ENCODE peak calls at places on chromosome 22, in nine cellular contexts. One of them, this sample, is unnamed.

GRCh38 chr22:43159484-43160178 is 8.3 kb downstream of the TSPO start:
- DNase-seq in fibroblast of lung: no peak
- DNase-seq in sigmoid colon: no peak
- DNase-seq in mammary epithelial cell: no peak
- DNase-seq in GM12878: no peak
- DNase-seq in tibial nerve: no peak
- DNase-seq in GM23338: peak
- DNase-seq in esophagus squamous epithelium: no peak
- DNase-seq in A549: peak
- DNase-seq in this sample: no peak

GRCh38 chr22:22181515-22181959 is 63.0 kb upstream of the VPREB1 start:
- DNase-seq in fibroblast of lung: no peak
- DNase-seq in sigmoid colon: no peak
- DNase-seq in mammary epithelial cell: no peak
- DNase-seq in GM12878: no peak
- DNase-seq in tibial nerve: no peak
- DNase-seq in GM23338: no peak
- DNase-seq in esophagus squamous epithelium: no peak
- DNase-seq in A549: peak
- DNase-seq in this sample: no peak

GRCh38 chr22:30288414-30289125 is 735 bp downstream of the CASTOR1 start:
- DNase-seq in fibroblast of lung: no peak
- DNase-seq in sigmoid colon: peak
- DNase-seq in mammary epithelial cell: no peak
- DNase-seq in GM12878: no peak
- DNase-seq in tibial nerve: no peak
- DNase-seq in GM23338: no peak
- DNase-seq in esophagus squamous epithelium: no peak
- DNase-seq in A549: peak
- DNase-seq in this sample: no peak

GRCh38 chr22:21446827-21447690 is 20.1 kb upstream of the TMEM191C start:
- DNase-seq in fibroblast of lung: no peak
- DNase-seq in sigmoid colon: peak
- DNase-seq in mammary epithelial cell: no peak
- DNase-seq in GM12878: no peak
- DNase-seq in tibial nerve: no peak
- DNase-seq in GM23338: no peak
- DNase-seq in esophagus squamous epithelium: no peak
- DNase-seq in A549: no peak
- DNase-seq in this sample: no peak

GRCh38 chr22:16838073-16838472 is 12.9 kb upstream of the XKR3 start:
- DNase-seq in fibroblast of lung: no peak
- DNase-seq in sigmoid colon: no peak
- DNase-seq in mammary epithelial cell: no peak
- DNase-seq in GM12878: no peak
- DNase-seq in tibial nerve: no peak
- DNase-seq in GM23338: no peak
- DNase-seq in esophagus squamous epithelium: no peak
- DNase-seq in A549: no peak
- DNase-seq in this sample: no peak

GRCh38 chr22:48097723-48098122 is 1335.3 kb downstream of the TBC1D22A start:
- DNase-seq in fibroblast of lung: no peak
- DNase-seq in sigmoid colon: no peak
- DNase-seq in mammary epithelial cell: no peak
- DNase-seq in GM12878: no peak
- DNase-seq in tibial nerve: no peak
- DNase-seq in GM23338: no peak
- DNase-seq in esophagus squamous epithelium: no peak
- DNase-seq in A549: no peak
- DNase-seq in this sample: no peak

GRCh38 chr22:37431811-37432707 is 4.8 kb upstream of the ELFN2 start:
- DNase-seq in fibroblast of lung: peak
- DNase-seq in sigmoid colon: no peak
- DNase-seq in mammary epithelial cell: peak
- DNase-seq in GM12878: no peak
- DNase-seq in tibial nerve: no peak
- DNase-seq in GM23338: no peak
- DNase-seq in esophagus squamous epithelium: no peak
- DNase-seq in A549: peak
- DNase-seq in this sample: peak

GRCh38 chr22:41963453-41964105 is 5.7 kb upstream of the SEPTIN3 start:
- DNase-seq in fibroblast of lung: peak
- DNase-seq in sigmoid colon: no peak
- DNase-seq in mammary epithelial cell: no peak
- DNase-seq in GM12878: no peak
- DNase-seq in tibial nerve: peak
- DNase-seq in GM23338: no peak
- DNase-seq in esophagus squamous epithelium: no peak
- DNase-seq in A549: no peak
- DNase-seq in this sample: no peak

GRCh38 chr22:25062378-25063095 is 110.0 kb downstream of the KIAA1671 start:
- DNase-seq in fibroblast of lung: no peak
- DNase-seq in sigmoid colon: no peak
- DNase-seq in mammary epithelial cell: no peak
- DNase-seq in GM12878: no peak
- DNase-seq in tibial nerve: no peak
- DNase-seq in GM23338: no peak
- DNase-seq in esophagus squamous epithelium: no peak
- DNase-seq in A549: no peak
- DNase-seq in this sample: no peak

GRCh38 chr22:23175817-23176644 is 4.3 kb upstream of the BCR start:
- DNase-seq in fibroblast of lung: no peak
- DNase-seq in sigmoid colon: no peak
- DNase-seq in mammary epithelial cell: no peak
- DNase-seq in GM12878: no peak
- DNase-seq in tibial nerve: no peak
- DNase-seq in GM23338: no peak
- DNase-seq in esophagus squamous epithelium: no peak
- DNase-seq in A549: no peak
- DNase-seq in this sample: no peak

GRCh38 chr22:21952586-21953571 is at the start of gene PPM1F:
- DNase-seq in fibroblast of lung: peak
- DNase-seq in sigmoid colon: peak
- DNase-seq in mammary epithelial cell: peak
- DNase-seq in GM12878: peak
- DNase-seq in tibial nerve: peak
- DNase-seq in GM23338: peak
- DNase-seq in esophagus squamous epithelium: peak
- DNase-seq in A549: peak
- DNase-seq in this sample: peak

GRCh38 chr22:30863161-30863833 is 105.3 kb downstream of the MORC2 start:
- DNase-seq in fibroblast of lung: no peak
- DNase-seq in sigmoid colon: peak
- DNase-seq in mammary epithelial cell: no peak
- DNase-seq in GM12878: no peak
- DNase-seq in tibial nerve: no peak
- DNase-seq in GM23338: peak
- DNase-seq in esophagus squamous epithelium: no peak
- DNase-seq in A549: no peak
- DNase-seq in this sample: no peak

GRCh38 chr22:50524664-50525103 is 714 bp downstream of the SCO2 start:
- DNase-seq in fibroblast of lung: no peak
- DNase-seq in sigmoid colon: no peak
- DNase-seq in mammary epithelial cell: no peak
- DNase-seq in GM12878: no peak
- DNase-seq in tibial nerve: no peak
- DNase-seq in GM23338: no peak
- DNase-seq in esophagus squamous epithelium: no peak
- DNase-seq in A549: no peak
- DNase-seq in this sample: no peak
- H3K27ac ChIP-seq in fibroblast of lung: peak
- H3K27ac ChIP-seq in sigmoid colon: peak
- H3K27ac ChIP-seq in mammary epithelial cell: peak
- H3K27ac ChIP-seq in GM12878: peak
- H3K27ac ChIP-seq in tibial nerve: peak
- H3K27ac ChIP-seq in GM23338: no peak
- H3K27ac ChIP-seq in esophagus squamous epithelium: peak
- H3K27ac ChIP-seq in A549: peak
- H3K27ac ChIP-seq in this sample: peak

DNA sequence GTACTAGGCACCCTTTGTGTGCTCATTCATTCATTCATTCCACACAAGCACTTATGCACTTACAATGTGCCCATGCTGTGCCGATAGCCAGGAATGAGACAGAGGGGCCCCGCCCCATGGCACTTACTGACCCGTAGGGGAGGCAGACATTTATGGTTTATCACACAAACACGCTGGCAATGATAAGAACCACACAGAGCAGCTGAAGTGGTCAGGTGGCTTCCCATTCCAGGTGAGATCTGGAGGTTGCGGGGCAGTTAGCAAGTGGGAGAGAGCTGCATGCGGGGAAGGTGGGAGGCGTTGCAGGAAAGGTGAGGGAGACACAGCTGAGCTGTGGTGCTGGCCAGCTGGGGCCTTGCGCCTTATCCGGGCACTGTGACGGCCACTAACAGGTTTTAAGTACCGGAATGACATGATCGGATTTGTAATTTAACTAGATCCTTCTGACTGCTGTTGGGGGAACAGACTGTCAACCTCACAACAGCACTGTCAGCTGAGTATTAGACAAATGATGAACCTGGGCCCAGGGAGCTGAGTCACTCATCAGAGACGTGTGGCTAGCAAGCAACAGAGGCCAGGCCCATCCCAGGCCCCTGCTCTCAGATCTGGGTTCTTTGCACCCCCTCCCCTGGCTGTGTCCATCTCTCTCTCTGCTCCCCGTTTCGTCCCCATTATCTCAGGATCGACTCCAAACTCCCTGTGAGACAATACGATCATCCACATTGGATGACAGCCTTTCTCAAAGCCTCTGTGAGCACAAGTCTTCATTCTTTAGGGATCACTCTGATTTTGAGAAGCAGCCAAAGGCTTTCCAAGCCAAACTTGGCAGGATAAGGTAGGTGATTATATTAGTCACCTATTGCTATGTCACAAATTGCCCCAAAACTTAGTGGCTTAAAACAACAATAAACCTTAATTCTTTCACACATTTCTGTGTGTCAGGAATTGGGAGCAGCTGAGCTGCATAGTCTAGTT is 28.4 kb downstream of the RASD2 start:
- DNase-seq in fibroblast of lung: peak
- DNase-seq in sigmoid colon: no peak
- DNase-seq in mammary epithelial cell: peak
- DNase-seq in GM12878: no peak
- DNase-seq in tibial nerve: no peak
- DNase-seq in GM23338: no peak
- DNase-seq in esophagus squamous epithelium: no peak
- DNase-seq in A549: no peak
- DNase-seq in this sample: peak
- H3K27ac ChIP-seq in fibroblast of lung: no peak
- H3K27ac ChIP-seq in sigmoid colon: peak
- H3K27ac ChIP-seq in mammary epithelial cell: no peak
- H3K27ac ChIP-seq in GM12878: no peak
- H3K27ac ChIP-seq in tibial nerve: no peak
- H3K27ac ChIP-seq in GM23338: no peak
- H3K27ac ChIP-seq in esophagus squamous epithelium: no peak
- H3K27ac ChIP-seq in A549: peak
- H3K27ac ChIP-seq in this sample: no peak

GRCh38 chr22:38870312-38870741 is 1.7 kb downstream of the CBX6 start:
- DNase-seq in fibroblast of lung: peak
- DNase-seq in sigmoid colon: peak
- DNase-seq in mammary epithelial cell: peak
- DNase-seq in GM12878: peak
- DNase-seq in tibial nerve: peak
- DNase-seq in GM23338: peak
- DNase-seq in esophagus squamous epithelium: no peak
- DNase-seq in A549: peak
- DNase-seq in this sample: peak
- H3K27ac ChIP-seq in fibroblast of lung: no peak
- H3K27ac ChIP-seq in sigmoid colon: peak
- H3K27ac ChIP-seq in mammary epithelial cell: no peak
- H3K27ac ChIP-seq in GM12878: peak
- H3K27ac ChIP-seq in tibial nerve: peak
- H3K27ac ChIP-seq in GM23338: no peak
- H3K27ac ChIP-seq in esophagus squamous epithelium: peak
- H3K27ac ChIP-seq in A549: peak
- H3K27ac ChIP-seq in this sample: no peak

GRCh38 chr22:19289475-19290161 is 1.9 kb downstream of the CLTCL1 start:
- DNase-seq in fibroblast of lung: peak
- DNase-seq in sigmoid colon: no peak
- DNase-seq in mammary epithelial cell: peak
- DNase-seq in GM12878: no peak
- DNase-seq in tibial nerve: no peak
- DNase-seq in GM23338: no peak
- DNase-seq in esophagus squamous epithelium: no peak
- DNase-seq in A549: no peak
- DNase-seq in this sample: peak
- H3K27ac ChIP-seq in fibroblast of lung: no peak
- H3K27ac ChIP-seq in sigmoid colon: no peak
- H3K27ac ChIP-seq in mammary epithelial cell: no peak
- H3K27ac ChIP-seq in GM12878: no peak
- H3K27ac ChIP-seq in tibial nerve: no peak
- H3K27ac ChIP-seq in GM23338: no peak
- H3K27ac ChIP-seq in esophagus squamous epithelium: no peak
- H3K27ac ChIP-seq in A549: peak
- H3K27ac ChIP-seq in this sample: peak

GRCh38 chr22:46636221-46637002 is 16.2 kb downstream of the GRAMD4 start:
- DNase-seq in fibroblast of lung: no peak
- DNase-seq in sigmoid colon: no peak
- DNase-seq in mammary epithelial cell: no peak
- DNase-seq in GM12878: no peak
- DNase-seq in tibial nerve: no peak
- DNase-seq in GM23338: peak
- DNase-seq in esophagus squamous epithelium: no peak
- DNase-seq in A549: no peak
- DNase-seq in this sample: no peak
- H3K27ac ChIP-seq in fibroblast of lung: no peak
- H3K27ac ChIP-seq in sigmoid colon: peak
- H3K27ac ChIP-seq in mammary epithelial cell: no peak
- H3K27ac ChIP-seq in GM12878: no peak
- H3K27ac ChIP-seq in tibial nerve: no peak
- H3K27ac ChIP-seq in GM23338: peak
- H3K27ac ChIP-seq in esophagus squamous epithelium: no peak
- H3K27ac ChIP-seq in A549: peak
- H3K27ac ChIP-seq in this sample: no peak

This sample was measured in brain microvascular endothelial cell.